ENCODE peak calls at places on chromosomes 6 and 20, in seven cellular contexts. M is neuronal stem cell, U is mesendoderm, D is mesenchymal stem cell, L is IMR-90, V is H1, Q is trophoblast cell. Z is an unnamed sample.

GRCh38 chr6:24851086-24851485 is 52.4 kb upstream of the ARMH2 start:
- DNase-seq in M (no peak), U (no peak), D (no peak), L (no peak), V (no peak), Q (no peak), Z (no peak)

GRCh38 chr6:2351807-2352431 is 106.5 kb upstream of the GMDS start:
- DNase-seq in M (no peak), U (no peak), D (no peak), L (peak), V (no peak), Q (peak), Z (no peak)

GRCh38 chr20:24773751-24774201 is 175.3 kb upstream of the CST7 start:
- DNase-seq in M (no peak), U (no peak), D (peak), L (peak), V (no peak), Q (no peak), Z (peak)

GRCh38 chr6:31574106-31575061 is 981 bp upstream of the TNF start:
- DNase-seq in M (no peak), U (peak), D (no peak), L (no peak), V (no peak), Q (no peak), Z (peak)

GRCh38 chr20:63895202-63895885 is 418 bp downstream of the DNAJC5 start:
- DNase-seq in M (no peak), U (no peak), D (no peak), L (no peak), V (no peak), Q (no peak), Z (no peak)

GRCh38 chr6:129694036-129694435 is 15.9 kb downstream of the ARHGAP18 start:
- DNase-seq in M (no peak), U (no peak), D (no peak), L (no peak), V (no peak), Q (no peak), Z (no peak)

GRCh38 chr6:131808460-131809269 is 845 bp downstream of the ENPP1 start:
- DNase-seq in M (no peak), U (no peak), D (no peak), L (no peak), V (no peak), Q (peak), Z (no peak)

GRCh38 chr6:155174576-155175174 is 89.1 kb upstream of the CLDN20 start:
- DNase-seq in M (peak), U (peak), D (peak), L (peak), V (peak), Q (peak), Z (peak)

GRCh38 chr6:153616506-153616905 is 422.5 kb upstream of the OPRM1 start:
- DNase-seq in M (no peak), U (peak), D (no peak), L (no peak), V (peak), Q (no peak), Z (peak)

GRCh38 chr6:21005816-21006553 is 471.7 kb downstream of the CDKAL1 start:
- DNase-seq in M (no peak), U (no peak), D (peak), L (peak), V (no peak), Q (no peak), Z (no peak)

GRCh38 chr6:80280258-80281010 is 174.0 kb downstream of the BCKDHB start:
- DNase-seq in M (no peak), U (no peak), D (no peak), L (peak), V (no peak), Q (peak), Z (no peak)

GRCh38 chr20:41627001-41627400 is 8.8 kb upstream of the CHD6 start:
- DNase-seq in M (no peak), U (no peak), D (no peak), L (no peak), V (no peak), Q (no peak), Z (no peak)

GRCh38 chr20:23350007-23350854 is at the start of gene NXT1:
- DNase-seq in M (peak), U (peak), D (peak), L (peak), V (peak), Q (peak), Z (peak)

GRCh38 chr6:143054329-143054728 is 6.4 kb upstream of the AIG1 start:
- DNase-seq in M (no peak), U (no peak), D (no peak), L (no peak), V (no peak), Q (no peak), Z (no peak)

GRCh38 chr6:160735523-160735922 is 33.5 kb downstream of the PLG start:
- DNase-seq in M (no peak), U (no peak), D (no peak), L (no peak), V (no peak), Q (no peak), Z (no peak)

GRCh38 chr20:49167811-49168507 is 20.2 kb downstream of the STAU1 start:
- DNase-seq in M (no peak), U (no peak), D (peak), L (peak), V (no peak), Q (no peak), Z (no peak)

GRCh38 chr6:43990627-43991619 is 136.3 kb downstream of the MRPL14 start:
- DNase-seq in M (no peak), U (no peak), D (peak), L (peak), V (no peak), Q (no peak), Z (no peak)

GRCh38 chr6:1399085-1399780 is 9.9 kb downstream of the FOXF2 start:
- DNase-seq in M (no peak), U (no peak), D (no peak), L (no peak), V (no peak), Q (no peak), Z (no peak)

GRCh38 chr6:18412073-18412472 is 24.9 kb downstream of the RNF144B start:
- DNase-seq in M (no peak), U (no peak), D (no peak), L (no peak), V (no peak), Q (peak), Z (no peak)
- H3K27ac ChIP-seq in M (no peak), U (no peak), D (no peak), L (no peak), V (no peak), Q (no peak), Z (no peak)

DNA sequence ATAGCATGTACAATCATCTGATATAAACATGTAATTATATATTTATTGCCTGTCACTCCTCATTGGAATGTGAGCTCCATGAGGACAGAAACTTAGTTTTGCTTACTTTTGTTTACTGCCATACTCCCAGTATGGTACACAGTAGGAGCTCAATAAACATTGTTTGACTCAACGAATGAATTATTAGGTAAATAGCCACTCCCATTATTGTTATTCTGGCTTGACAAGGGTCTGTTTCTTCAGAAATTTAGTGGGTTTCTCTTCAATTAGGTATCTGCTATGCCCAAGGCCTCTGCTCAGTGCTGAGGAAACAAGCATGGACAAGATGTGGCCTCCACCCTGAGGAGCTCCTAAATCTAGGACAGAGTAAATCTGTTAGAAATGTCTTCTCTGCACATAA is 6.3 kb downstream of the BCL2L1 start:
- DNase-seq in M (no peak), U (no peak), D (no peak), L (no peak), V (no peak), Q (no peak), Z (no peak)
- H2AK5ac ChIP-seq in M (no peak), U (no peak), D (peak), L (peak), V (no peak), Q (no peak), Z (no peak)

GRCh38 chr20:19492116-19492515 is 265.9 kb upstream of the RIN2 start:
- DNase-seq in M (no peak), U (no peak), D (no peak), L (no peak), V (no peak), Q (peak), Z (no peak)

GRCh38 chr20:19493794-19494495 is 264.1 kb upstream of the RIN2 start:
- DNase-seq in M (no peak), U (no peak), D (no peak), L (no peak), V (no peak), Q (no peak), Z (no peak)

GRCh38 chr20:19495905-19496703 is 262.0 kb upstream of the RIN2 start:
- DNase-seq in M (no peak), U (no peak), D (no peak), L (no peak), V (no peak), Q (peak), Z (no peak)

GRCh38 chr20:19491241-19491640 is 266.8 kb upstream of the RIN2 start:
- DNase-seq in M (no peak), U (no peak), D (no peak), L (no peak), V (no peak), Q (peak), Z (no peak)

GRCh38 chr20:19492937-19493336 is 265.1 kb upstream of the RIN2 start:
- DNase-seq in M (peak), U (peak), D (no peak), L (no peak), V (no peak), Q (peak), Z (no peak)
- H3K4ac ChIP-seq in M (no peak), U (no peak), D (no peak), L (no peak), V (no peak), Q (no peak), Z (no peak)

GRCh38 chr6:138410972-138411667 is 7.1 kb downstream of the HEBP2 start:
- DNase-seq in M (no peak), U (no peak), D (peak), L (peak), V (no peak), Q (peak), Z (no peak)
- H3K27ac ChIP-seq in M (no peak), U (no peak), D (no peak), L (peak), V (no peak), Q (no peak), Z (no peak)

DNA sequence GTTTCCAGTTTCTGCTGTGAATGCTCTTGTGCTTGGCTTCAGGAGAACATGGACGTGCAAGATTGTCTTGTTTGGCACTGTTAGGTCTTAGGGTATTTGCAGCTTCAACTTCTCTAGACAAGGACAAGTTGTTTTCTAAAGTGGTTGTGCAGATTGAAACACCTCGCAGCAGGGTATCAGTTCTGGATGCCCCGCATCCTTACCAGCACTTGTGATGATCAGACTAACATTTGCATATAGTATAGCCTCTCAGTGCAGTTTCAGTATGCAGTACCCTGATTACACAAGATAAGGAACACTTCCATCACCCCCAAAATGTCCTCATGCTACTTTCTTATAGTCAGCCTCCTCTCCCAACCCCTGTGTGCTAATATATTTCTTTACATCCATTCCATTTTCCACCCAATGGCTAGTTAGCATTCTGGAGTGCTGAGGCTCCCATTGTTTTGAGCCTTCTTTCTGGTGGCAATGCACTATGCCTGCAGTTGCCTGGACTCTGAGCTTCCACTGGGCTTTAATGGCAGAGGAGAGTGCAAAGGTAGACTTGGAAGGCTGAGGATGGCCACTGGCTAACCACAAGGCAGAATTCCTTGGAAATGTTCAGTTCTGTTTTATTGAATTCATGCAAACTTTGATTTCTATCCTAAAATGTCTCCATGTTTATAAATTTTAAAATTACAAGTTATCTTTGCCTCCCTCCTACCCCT is 35.4 kb downstream of the KIF3B start:
- DNase-seq in M (no peak), U (no peak), D (no peak), L (no peak), V (no peak), Q (no peak), Z (no peak)
- H2AK5ac ChIP-seq in M (no peak), U (no peak), D (no peak), L (no peak), V (no peak), Q (no peak), Z (no peak)

Z was measured in H9.